ENCODE peak calls at places on chromosome 11, in eight cellular contexts. One of them, this sample, is unnamed.
A peak's percentile ranks its signal among the peaks of the same experiment; 100 is the strongest.

GRCh38 chr11:77396911-77397310 is 77.0 kb downstream of the PAK1 start:
- DNase-seq in prostate gland: no peak
- DNase-seq in breast epithelium: no peak
- DNase-seq in Caco-2: no peak
- DNase-seq in astrocyte of the spinal cord: no peak
- DNase-seq in GM10248: no peak
- DNase-seq in sigmoid colon: no peak
- DNase-seq in cardiac muscle cell: peak; percentile 46
- DNase-seq in this sample: no peak

GRCh38 chr11:102603091-102603490 is 22.0 kb downstream of the MMP20 start:
- DNase-seq in GM10248: no peak
- DNase-seq in sigmoid colon: no peak
- DNase-seq in Caco-2: peak; percentile 27
- DNase-seq in astrocyte of the spinal cord: peak; percentile 85
- DNase-seq in breast epithelium: no peak
- DNase-seq in prostate gland: peak; percentile 13
- DNase-seq in cardiac muscle cell: peak; percentile 76
- DNase-seq in this sample: no peak

GRCh38 chr11:64762916-64763803 is 3.4 kb upstream of the PYGM start:
- DNase-seq in Caco-2: no peak
- DNase-seq in cardiac muscle cell: peak; percentile 68
- DNase-seq in GM10248: peak; percentile 10
- DNase-seq in breast epithelium: peak; percentile 36
- DNase-seq in astrocyte of the spinal cord: peak; percentile 88
- DNase-seq in prostate gland: no peak
- DNase-seq in sigmoid colon: peak; percentile 83
- DNase-seq in this sample: peak; percentile 77

GRCh38 chr11:122440783-122441701 is 214.5 kb upstream of the UBASH3B start:
- DNase-seq in prostate gland: no peak
- DNase-seq in GM10248: no peak
- DNase-seq in sigmoid colon: peak; percentile 68
- DNase-seq in Caco-2: no peak
- DNase-seq in astrocyte of the spinal cord: no peak
- DNase-seq in breast epithelium: no peak
- DNase-seq in cardiac muscle cell: peak; percentile 48
- DNase-seq in this sample: no peak

GRCh38 chr11:122181893-122182292 is 65.9 kb upstream of the BLID start:
- DNase-seq in Caco-2: no peak
- DNase-seq in cardiac muscle cell: no peak
- DNase-seq in astrocyte of the spinal cord: no peak
- DNase-seq in sigmoid colon: no peak
- DNase-seq in prostate gland: no peak
- DNase-seq in breast epithelium: no peak
- DNase-seq in GM10248: no peak
- DNase-seq in this sample: no peak

GRCh38 chr11:11992813-11993212 is 15.6 kb downstream of the DKK3 start:
- DNase-seq in astrocyte of the spinal cord: no peak
- DNase-seq in GM10248: no peak
- DNase-seq in cardiac muscle cell: no peak
- DNase-seq in prostate gland: no peak
- DNase-seq in breast epithelium: no peak
- DNase-seq in Caco-2: peak; percentile 27
- DNase-seq in sigmoid colon: no peak
- DNase-seq in this sample: no peak

GRCh38 chr11:105942951-105943350 is 79.1 kb downstream of the MSANTD4 start:
- DNase-seq in Caco-2: no peak
- DNase-seq in cardiac muscle cell: peak; percentile 13
- DNase-seq in breast epithelium: no peak
- DNase-seq in prostate gland: no peak
- DNase-seq in astrocyte of the spinal cord: no peak
- DNase-seq in GM10248: no peak
- DNase-seq in sigmoid colon: no peak
- DNase-seq in this sample: no peak

GRCh38 chr11:105489431-105489830 is 120.4 kb upstream of the GRIA4 start:
- DNase-seq in sigmoid colon: no peak
- DNase-seq in cardiac muscle cell: peak; percentile 43
- DNase-seq in Caco-2: no peak
- DNase-seq in breast epithelium: no peak
- DNase-seq in GM10248: no peak
- DNase-seq in prostate gland: no peak
- DNase-seq in astrocyte of the spinal cord: peak; percentile 18
- DNase-seq in this sample: no peak

GRCh38 chr11:29336727-29337212 is 680.1 kb downstream of the KCNA4 start:
- DNase-seq in astrocyte of the spinal cord: peak; percentile 40
- DNase-seq in breast epithelium: no peak
- DNase-seq in sigmoid colon: no peak
- DNase-seq in Caco-2: no peak
- DNase-seq in cardiac muscle cell: peak; percentile 72
- DNase-seq in GM10248: no peak
- DNase-seq in prostate gland: no peak
- DNase-seq in this sample: no peak

GRCh38 chr11:134453441-134453840 is 41.4 kb upstream of the B3GAT1 start:
- DNase-seq in cardiac muscle cell: no peak
- DNase-seq in prostate gland: no peak
- DNase-seq in sigmoid colon: peak; percentile 40
- DNase-seq in astrocyte of the spinal cord: no peak
- DNase-seq in Caco-2: no peak
- DNase-seq in breast epithelium: no peak
- DNase-seq in GM10248: no peak
- DNase-seq in this sample: no peak

GRCh38 chr11:115170133-115170815 is 333.9 kb downstream of the CADM1 start:
- DNase-seq in GM10248: peak; percentile 29
- DNase-seq in cardiac muscle cell: peak; percentile 15
- DNase-seq in prostate gland: no peak
- DNase-seq in Caco-2: peak; percentile 68
- DNase-seq in sigmoid colon: no peak
- DNase-seq in astrocyte of the spinal cord: peak; percentile 53
- DNase-seq in breast epithelium: no peak
- DNase-seq in this sample: peak; percentile 56

GRCh38 chr11:131999084-131999483 is 628.7 kb downstream of the NTM start:
- DNase-seq in sigmoid colon: no peak
- DNase-seq in prostate gland: no peak
- DNase-seq in cardiac muscle cell: peak; percentile 42
- DNase-seq in breast epithelium: no peak
- DNase-seq in Caco-2: no peak
- DNase-seq in astrocyte of the spinal cord: peak; percentile 29
- DNase-seq in GM10248: no peak
- DNase-seq in this sample: no peak

GRCh38 chr11:83628622-83629347 is 342.6 kb upstream of the CCDC90B start:
- DNase-seq in astrocyte of the spinal cord: no peak
- DNase-seq in GM10248: no peak
- DNase-seq in Caco-2: no peak
- DNase-seq in cardiac muscle cell: no peak
- DNase-seq in breast epithelium: no peak
- DNase-seq in prostate gland: no peak
- DNase-seq in sigmoid colon: no peak
- DNase-seq in this sample: no peak

GRCh38 chr11:11148104-11148509 is 204.9 kb downstream of the CSNK2A3 start:
- DNase-seq in prostate gland: peak; percentile 77
- DNase-seq in cardiac muscle cell: peak; percentile 93
- DNase-seq in sigmoid colon: peak; percentile 93
- DNase-seq in breast epithelium: no peak
- DNase-seq in GM10248: no peak
- DNase-seq in Caco-2: peak; percentile 72
- DNase-seq in astrocyte of the spinal cord: peak; percentile 79
- DNase-seq in this sample: no peak

GRCh38 chr11:1882265-1883238 is 9.1 kb downstream of the PRR33 start:
- DNase-seq in sigmoid colon: peak; percentile 91
- DNase-seq in prostate gland: peak; percentile 63
- DNase-seq in GM10248: peak; percentile 90
- DNase-seq in astrocyte of the spinal cord: peak; percentile 64
- DNase-seq in breast epithelium: peak; percentile 79
- DNase-seq in cardiac muscle cell: peak; percentile 83
- DNase-seq in Caco-2: peak; percentile 87
- DNase-seq in this sample: peak; percentile 80

GRCh38 chr11:100704176-100704575 is 17.1 kb downstream of the ARHGAP42 start:
- DNase-seq in breast epithelium: no peak
- DNase-seq in cardiac muscle cell: no peak
- DNase-seq in astrocyte of the spinal cord: no peak
- DNase-seq in sigmoid colon: no peak
- DNase-seq in Caco-2: no peak
- DNase-seq in prostate gland: no peak
- DNase-seq in GM10248: no peak
- DNase-seq in this sample: no peak

GRCh38 chr11:69978841-69979614 is 99.1 kb upstream of the ANO1 start:
- DNase-seq in GM10248: no peak
- DNase-seq in sigmoid colon: no peak
- DNase-seq in breast epithelium: no peak
- DNase-seq in cardiac muscle cell: no peak
- DNase-seq in astrocyte of the spinal cord: no peak
- DNase-seq in Caco-2: no peak
- DNase-seq in prostate gland: no peak
- DNase-seq in this sample: no peak

GRCh38 chr11:84817998-84818397 is 809.1 kb downstream of the DLG2 start:
- DNase-seq in Caco-2: no peak
- DNase-seq in breast epithelium: no peak
- DNase-seq in cardiac muscle cell: peak; percentile 46
- DNase-seq in sigmoid colon: no peak
- DNase-seq in prostate gland: no peak
- DNase-seq in astrocyte of the spinal cord: peak; percentile 6
- DNase-seq in GM10248: no peak
- DNase-seq in this sample: no peak

DNA sequence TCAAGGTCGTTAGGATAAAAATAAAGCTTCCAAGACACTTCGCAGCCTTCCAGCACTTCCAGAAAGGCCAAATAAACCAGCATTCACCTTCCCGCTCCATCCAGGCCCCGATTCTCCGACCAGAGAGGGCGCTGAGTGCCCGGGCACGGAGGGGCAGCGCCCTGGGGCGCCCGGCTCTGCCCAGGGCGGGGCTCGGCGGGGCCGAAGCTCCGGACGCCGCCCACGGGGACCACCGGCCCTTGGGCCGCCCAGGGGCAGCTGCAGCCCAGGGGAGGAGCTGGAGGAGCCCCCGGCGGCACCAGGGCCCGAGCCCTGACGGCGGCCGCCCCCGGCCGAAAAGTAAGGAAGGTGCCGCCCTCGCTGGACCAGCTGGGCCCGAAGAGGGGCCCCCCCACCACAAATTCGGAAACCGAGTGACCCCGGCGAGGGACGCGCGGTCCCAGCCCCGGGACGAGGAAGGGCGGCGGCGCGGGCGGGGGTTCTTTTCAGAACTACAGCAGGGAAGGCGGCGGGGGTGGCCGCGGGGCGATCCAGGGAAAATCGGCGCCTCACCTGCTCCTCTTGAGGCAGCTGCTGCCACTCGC is 346 bp downstream of the ATL3 start:
- DNase-seq in sigmoid colon: peak; percentile 77
- DNase-seq in prostate gland: peak; percentile 54
- DNase-seq in cardiac muscle cell: peak; percentile 57
- DNase-seq in GM10248: peak; percentile 61
- DNase-seq in astrocyte of the spinal cord: no peak
- DNase-seq in breast epithelium: no peak
- DNase-seq in Caco-2: peak; percentile 71
- DNase-seq in this sample: peak; percentile 59
- TF ChIP-seq CTCF in sigmoid colon: no peak
- TF ChIP-seq CTCF in prostate gland: peak; percentile 28
- TF ChIP-seq CTCF in cardiac muscle cell: peak; percentile 36
- TF ChIP-seq CTCF in GM10248: peak; percentile 58
- TF ChIP-seq CTCF in astrocyte of the spinal cord: peak; percentile 56
- TF ChIP-seq CTCF in breast epithelium: no peak
- TF ChIP-seq CTCF in Caco-2: no peak
- TF ChIP-seq CTCF in this sample: peak; percentile 73

DNA sequence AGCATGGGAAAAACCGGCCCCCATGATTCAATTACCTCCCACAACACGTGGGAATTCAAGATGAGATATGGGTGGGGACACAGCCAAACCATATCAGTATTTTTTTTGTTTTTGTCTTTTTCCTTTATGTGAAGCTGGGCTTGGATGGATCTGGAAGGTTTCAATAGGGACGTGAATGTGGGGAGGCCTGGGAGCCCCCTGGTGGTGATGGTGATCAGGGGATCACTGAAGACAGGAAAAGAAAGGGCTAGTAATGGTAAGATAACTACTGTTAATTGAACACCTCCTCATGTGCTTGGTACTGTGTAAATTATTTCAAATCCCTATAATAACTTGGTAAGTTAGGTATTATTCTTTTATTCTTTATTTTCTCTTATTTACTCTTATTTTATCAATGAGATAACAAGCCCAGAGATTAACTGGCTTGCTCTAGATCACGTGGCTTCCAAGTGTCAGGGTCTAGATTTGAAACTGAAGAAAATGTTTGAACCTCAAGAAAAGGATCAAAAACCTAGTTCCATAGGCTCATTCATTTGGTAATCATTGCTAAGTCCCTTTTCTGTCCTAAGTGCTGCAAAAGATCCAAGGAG is 364.2 kb downstream of the TENM4 start:
- DNase-seq in breast epithelium: no peak
- DNase-seq in sigmoid colon: no peak
- DNase-seq in cardiac muscle cell: peak; percentile 60
- DNase-seq in Caco-2: peak; percentile 77
- DNase-seq in GM10248: no peak
- DNase-seq in astrocyte of the spinal cord: no peak
- DNase-seq in prostate gland: peak; percentile 33
- DNase-seq in this sample: peak; percentile 24
- TF ChIP-seq CTCF in breast epithelium: no peak
- TF ChIP-seq CTCF in sigmoid colon: peak; percentile 34
- TF ChIP-seq CTCF in cardiac muscle cell: peak; percentile 70
- TF ChIP-seq CTCF in Caco-2: peak; percentile 90
- TF ChIP-seq CTCF in GM10248: peak; percentile 46
- TF ChIP-seq CTCF in astrocyte of the spinal cord: peak; percentile 70
- TF ChIP-seq CTCF in prostate gland: peak; percentile 57
- TF ChIP-seq CTCF in this sample: peak; percentile 74

DNA sequence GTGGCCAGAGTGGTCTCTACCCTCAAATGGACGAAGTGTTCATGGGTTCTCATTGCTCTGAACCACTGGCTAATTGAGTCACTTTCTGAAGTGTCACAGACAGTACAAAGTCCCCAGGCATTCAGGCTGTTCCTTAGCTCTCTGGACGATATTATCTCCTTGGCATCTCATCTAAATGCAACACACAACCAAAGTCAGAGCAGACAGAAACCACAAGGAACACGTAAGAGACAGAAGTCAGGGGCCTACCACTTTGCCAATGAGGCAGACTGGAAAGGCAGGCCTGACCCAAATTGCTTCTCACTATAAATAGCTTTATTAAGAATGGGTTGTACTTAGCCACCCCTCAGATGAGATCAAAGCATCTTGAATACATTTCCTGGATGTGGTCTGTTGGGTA is 29.0 kb upstream of the LDLRAD3 start:
- DNase-seq in prostate gland: no peak
- DNase-seq in GM10248: no peak
- DNase-seq in astrocyte of the spinal cord: no peak
- DNase-seq in breast epithelium: no peak
- DNase-seq in Caco-2: no peak
- DNase-seq in cardiac muscle cell: no peak
- DNase-seq in sigmoid colon: no peak
- DNase-seq in this sample: no peak
- TF ChIP-seq CTCF in prostate gland: no peak
- TF ChIP-seq CTCF in GM10248: no peak
- TF ChIP-seq CTCF in astrocyte of the spinal cord: no peak
- TF ChIP-seq CTCF in breast epithelium: no peak
- TF ChIP-seq CTCF in Caco-2: no peak
- TF ChIP-seq CTCF in cardiac muscle cell: no peak
- TF ChIP-seq CTCF in sigmoid colon: no peak
- TF ChIP-seq CTCF in this sample: no peak

DNA sequence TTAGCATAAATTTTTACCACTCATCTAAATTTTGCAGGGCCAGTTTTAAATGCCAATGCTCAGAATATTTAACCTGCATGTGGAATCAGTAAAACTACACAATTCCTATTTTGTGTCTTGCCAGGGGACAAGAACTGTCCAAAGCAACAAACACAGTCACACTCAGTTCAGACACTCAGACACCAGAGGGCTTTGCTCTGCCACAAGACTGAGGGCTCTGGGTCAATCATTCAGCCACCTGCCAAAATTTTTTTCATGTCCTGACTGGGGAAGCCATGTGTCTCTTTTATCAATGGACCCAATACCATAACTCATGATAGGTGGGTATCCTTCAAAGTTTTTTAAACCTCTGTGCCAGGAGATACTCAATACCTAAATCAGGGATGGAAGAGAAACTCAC is 304.0 kb upstream of the ANO3 start:
- DNase-seq in sigmoid colon: no peak
- DNase-seq in astrocyte of the spinal cord: no peak
- DNase-seq in prostate gland: no peak
- DNase-seq in breast epithelium: no peak
- DNase-seq in Caco-2: no peak
- DNase-seq in GM10248: no peak
- DNase-seq in cardiac muscle cell: no peak
- DNase-seq in this sample: peak; percentile 10
- TF ChIP-seq CTCF in sigmoid colon: no peak
- TF ChIP-seq CTCF in astrocyte of the spinal cord: no peak
- TF ChIP-seq CTCF in prostate gland: no peak
- TF ChIP-seq CTCF in breast epithelium: no peak
- TF ChIP-seq CTCF in Caco-2: no peak
- TF ChIP-seq CTCF in GM10248: no peak
- TF ChIP-seq CTCF in cardiac muscle cell: no peak
- TF ChIP-seq CTCF in this sample: peak; percentile 26

This sample was measured in OCI-LY7.